ENCODE peak calls at places on chromosomes 16 and 17, in five cellular contexts. One of them, this sample, is unnamed.

GRCh38 chr17:30290696-30291570 is 811 bp downstream of the BLMH start:
- DNase-seq in HEK293T: peak
- DNase-seq in H1: no peak
- DNase-seq in HepG2: peak
- DNase-seq in GM12878: no peak
- DNase-seq in this sample: peak

GRCh38 chr17:6627019-6627418 is 13.5 kb downstream of the KIAA0753 start:
- DNase-seq in HEK293T: no peak
- DNase-seq in H1: no peak
- DNase-seq in HepG2: no peak
- DNase-seq in GM12878: no peak
- DNase-seq in this sample: no peak

GRCh38 chr16:85963746-85964370 is 64.9 kb downstream of the IRF8 start:
- DNase-seq in HEK293T: no peak
- DNase-seq in H1: no peak
- DNase-seq in HepG2: no peak
- DNase-seq in GM12878: no peak
- DNase-seq in this sample: no peak

GRCh38 chr16:4750896-4751295 is 16.1 kb downstream of the ZNF500 start:
- DNase-seq in HEK293T: no peak
- DNase-seq in H1: no peak
- DNase-seq in HepG2: no peak
- DNase-seq in GM12878: no peak
- DNase-seq in this sample: no peak

GRCh38 chr17:49842846-49843245 is 5.0 kb downstream of the TAC4 start:
- DNase-seq in HEK293T: no peak
- DNase-seq in H1: no peak
- DNase-seq in HepG2: no peak
- DNase-seq in GM12878: no peak
- DNase-seq in this sample: no peak

GRCh38 chr17:43720311-43721060 is 38.1 kb downstream of the SOST start:
- DNase-seq in HEK293T: no peak
- DNase-seq in H1: no peak
- DNase-seq in HepG2: peak
- DNase-seq in GM12878: no peak
- DNase-seq in this sample: peak

GRCh38 chr17:21363776-21364642 is 12.1 kb upstream of the KCNJ12 start:
- DNase-seq in HEK293T: no peak
- DNase-seq in H1: no peak
- DNase-seq in HepG2: no peak
- DNase-seq in GM12878: no peak
- DNase-seq in this sample: no peak

GRCh38 chr16:11791144-11791828 is 5.8 kb downstream of the ZC3H7A start:
- DNase-seq in HEK293T: no peak
- DNase-seq in H1: no peak
- DNase-seq in HepG2: peak
- DNase-seq in GM12878: no peak
- DNase-seq in this sample: no peak

GRCh38 chr17:82243648-82244412 is 15.0 kb downstream of the SLC16A3 start:
- DNase-seq in HEK293T: no peak
- DNase-seq in H1: no peak
- DNase-seq in HepG2: no peak
- DNase-seq in GM12878: no peak
- DNase-seq in this sample: no peak

GRCh38 chr17:918102-918740 is 61.4 kb downstream of the NXN start:
- DNase-seq in HEK293T: no peak
- DNase-seq in H1: no peak
- DNase-seq in HepG2: no peak
- DNase-seq in GM12878: no peak
- DNase-seq in this sample: no peak

GRCh38 chr16:86038923-86039310 is 140.0 kb downstream of the IRF8 start:
- DNase-seq in HEK293T: no peak
- DNase-seq in H1: no peak
- DNase-seq in HepG2: no peak
- DNase-seq in GM12878: no peak
- DNase-seq in this sample: no peak

GRCh38 chr16:49027420-49027819 is 254.2 kb downstream of the CBLN1 start:
- DNase-seq in HEK293T: no peak
- DNase-seq in H1: no peak
- DNase-seq in HepG2: no peak
- DNase-seq in GM12878: no peak
- DNase-seq in this sample: no peak

GRCh38 chr16:81873843-81874752 is 95.0 kb downstream of the PLCG2 start:
- DNase-seq in HEK293T: peak
- DNase-seq in H1: no peak
- DNase-seq in HepG2: peak
- DNase-seq in GM12878: no peak
- DNase-seq in this sample: no peak

GRCh38 chr17:28261219-28261618 is 57.8 kb upstream of the TMEM97 start:
- DNase-seq in HEK293T: no peak
- DNase-seq in H1: no peak
- DNase-seq in HepG2: no peak
- DNase-seq in GM12878: no peak
- DNase-seq in this sample: no peak

GRCh38 chr16:27766166-27766925 is 216.4 kb downstream of the KATNIP start:
- DNase-seq in HEK293T: no peak
- DNase-seq in H1: no peak
- DNase-seq in HepG2: no peak
- DNase-seq in GM12878: no peak
- DNase-seq in this sample: no peak

GRCh38 chr16:22213236-22213635 is 7.2 kb downstream of the EEF2K start:
- DNase-seq in HEK293T: no peak
- DNase-seq in H1: no peak
- DNase-seq in HepG2: no peak
- DNase-seq in GM12878: no peak
- DNase-seq in this sample: no peak

GRCh38 chr17:27577124-27577761 is 53.7 kb upstream of the LGALS9 start:
- DNase-seq in HEK293T: no peak
- DNase-seq in H1: no peak
- DNase-seq in HepG2: no peak
- DNase-seq in GM12878: no peak
- DNase-seq in this sample: no peak

GRCh38 chr16:62038646-62039045 is 2.4 kb upstream of the CDH8 start:
- DNase-seq in HEK293T: no peak
- DNase-seq in H1: no peak
- DNase-seq in HepG2: no peak
- DNase-seq in GM12878: no peak
- DNase-seq in this sample: no peak

GRCh38 chr16:62038225-62038624 is 2.0 kb upstream of the CDH8 start:
- DNase-seq in HEK293T: no peak
- DNase-seq in H1: no peak
- DNase-seq in HepG2: no peak
- DNase-seq in GM12878: no peak
- DNase-seq in this sample: no peak

GRCh38 chr16:62036807-62037135 is 533 bp upstream of the CDH8 start:
- DNase-seq in HEK293T: no peak
- DNase-seq in H1: no peak
- DNase-seq in HepG2: no peak
- DNase-seq in GM12878: no peak
- DNase-seq in this sample: no peak

GRCh38 chr16:62036101-62036806 is at the start of gene CDH8:
- DNase-seq in HEK293T: no peak
- DNase-seq in H1: no peak
- DNase-seq in HepG2: no peak
- DNase-seq in GM12878: no peak
- DNase-seq in this sample: peak

DNA sequence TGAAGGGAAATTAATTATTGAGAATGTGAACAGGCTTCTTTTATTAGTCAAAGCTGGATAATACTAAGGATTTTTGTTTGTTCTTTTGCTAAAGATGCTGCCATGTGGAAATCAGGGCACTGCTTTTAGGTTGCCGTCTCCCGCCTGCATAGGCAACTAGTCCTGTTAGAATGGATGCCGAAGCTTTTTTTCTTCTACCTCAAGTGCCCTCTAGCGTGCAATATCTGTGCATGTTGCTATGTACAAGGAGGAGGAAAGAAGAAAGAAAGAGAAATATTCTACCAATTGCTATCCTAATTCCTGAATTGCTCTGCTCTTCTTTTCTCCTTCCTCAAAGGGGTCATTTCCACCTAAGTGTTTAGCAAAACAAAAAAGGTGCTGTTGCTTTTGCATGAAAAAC is 5.2 kb upstream of the CDH8 start:
- DNase-seq in HEK293T: peak
- DNase-seq in H1: no peak
- DNase-seq in HepG2: peak
- DNase-seq in GM12878: no peak
- DNase-seq in this sample: no peak
- TF ChIP-seq SUZ12 in HEK293T: no peak
- TF ChIP-seq SUZ12 in H1: no peak
- TF ChIP-seq SUZ12 in HepG2: no peak
- TF ChIP-seq SUZ12 in GM12878: no peak
- TF ChIP-seq SUZ12 in this sample: no peak

GRCh38 chr16:10391339-10391738 is 5.5 kb downstream of the ATF7IP2 start:
- DNase-seq in HEK293T: no peak
- DNase-seq in H1: no peak
- DNase-seq in HepG2: no peak
- DNase-seq in GM12878: no peak
- DNase-seq in this sample: no peak
- TF ChIP-seq SUZ12 in HEK293T: no peak
- TF ChIP-seq SUZ12 in H1: no peak
- TF ChIP-seq SUZ12 in HepG2: no peak
- TF ChIP-seq SUZ12 in GM12878: no peak
- TF ChIP-seq SUZ12 in this sample: no peak

GRCh38 chr17:16415031-16415924 is at the start of gene TRPV2:
- DNase-seq in HEK293T: peak
- DNase-seq in H1: no peak
- DNase-seq in HepG2: peak
- DNase-seq in GM12878: peak
- DNase-seq in this sample: no peak
- TF ChIP-seq SUZ12 in HEK293T: no peak
- TF ChIP-seq SUZ12 in H1: no peak
- TF ChIP-seq SUZ12 in HepG2: no peak
- TF ChIP-seq SUZ12 in GM12878: no peak
- TF ChIP-seq SUZ12 in this sample: no peak

DNA sequence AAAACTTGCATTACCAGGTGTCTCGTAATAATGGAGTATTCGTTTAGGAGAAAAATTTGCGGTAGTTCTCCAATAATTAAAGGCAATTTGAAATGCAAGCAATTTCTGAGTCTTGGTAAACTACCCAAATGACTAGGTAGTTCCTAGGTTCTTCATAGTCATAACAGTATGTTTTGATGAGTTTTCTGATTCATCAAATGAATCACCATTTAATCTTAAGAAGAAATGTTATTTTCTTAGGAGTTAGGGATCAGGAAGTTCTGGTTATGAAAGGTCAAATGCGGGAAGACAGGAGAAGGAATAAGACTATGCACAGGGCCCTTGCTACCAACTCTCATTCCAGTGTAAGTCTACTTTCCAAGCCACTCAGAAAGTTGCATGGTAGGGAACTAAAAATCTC is 221.5 kb upstream of the SOX9 start:
- DNase-seq in HEK293T: no peak
- DNase-seq in H1: no peak
- DNase-seq in HepG2: no peak
- DNase-seq in GM12878: no peak
- DNase-seq in this sample: no peak
- TF ChIP-seq SUZ12 in HEK293T: no peak
- TF ChIP-seq SUZ12 in H1: no peak
- TF ChIP-seq SUZ12 in HepG2: no peak
- TF ChIP-seq SUZ12 in GM12878: no peak
- TF ChIP-seq SUZ12 in this sample: no peak

GRCh38 chr17:18002171-18002570 is 29.5 kb downstream of the DRC3 start:
- DNase-seq in HEK293T: no peak
- DNase-seq in H1: no peak
- DNase-seq in HepG2: no peak
- DNase-seq in GM12878: no peak
- DNase-seq in this sample: no peak

GRCh38 chr17:18006495-18007239 is 32.3 kb downstream of the ATPAF2 start:
- DNase-seq in HEK293T: no peak
- DNase-seq in H1: no peak
- DNase-seq in HepG2: no peak
- DNase-seq in GM12878: no peak
- DNase-seq in this sample: no peak

GRCh38 chr17:18005496-18005895 is 32.8 kb downstream of the DRC3 start:
- DNase-seq in HEK293T: no peak
- DNase-seq in H1: no peak
- DNase-seq in HepG2: no peak
- DNase-seq in GM12878: no peak
- DNase-seq in this sample: no peak

GRCh38 chr17:18004901-18005305 is 32.2 kb downstream of the DRC3 start:
- DNase-seq in HEK293T: peak
- DNase-seq in H1: no peak
- DNase-seq in HepG2: no peak
- DNase-seq in GM12878: no peak
- DNase-seq in this sample: no peak

DNA sequence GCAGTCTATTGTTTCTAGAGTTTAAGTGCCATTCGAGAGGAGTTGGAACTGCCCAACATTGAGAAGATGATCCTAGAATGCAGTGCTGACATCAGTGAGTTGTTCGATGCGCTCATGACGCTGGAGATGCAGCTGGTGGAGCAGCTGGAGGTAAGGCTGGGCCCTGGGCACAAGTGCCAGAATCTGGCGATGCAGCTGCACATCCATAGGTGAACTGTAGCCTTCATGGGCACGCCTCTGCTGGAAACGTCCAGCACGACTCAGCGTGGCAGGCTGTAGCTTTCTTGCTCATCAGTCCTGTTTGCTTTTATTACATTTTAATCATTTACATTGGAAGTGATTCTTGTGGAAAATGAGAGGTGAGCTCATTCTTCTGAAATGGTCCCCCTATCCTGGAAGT is 31.7 kb downstream of the DRC3 start:
- DNase-seq in HEK293T: no peak
- DNase-seq in H1: no peak
- DNase-seq in HepG2: no peak
- DNase-seq in GM12878: no peak
- DNase-seq in this sample: no peak
- TF ChIP-seq SUZ12 in HEK293T: no peak
- TF ChIP-seq SUZ12 in H1: no peak
- TF ChIP-seq SUZ12 in HepG2: no peak
- TF ChIP-seq SUZ12 in GM12878: no peak
- TF ChIP-seq SUZ12 in this sample: no peak

GRCh38 chr16:57743458-57743857 is 7.9 kb downstream of the KATNB1 start:
- DNase-seq in HEK293T: no peak
- DNase-seq in H1: no peak
- DNase-seq in HepG2: no peak
- DNase-seq in GM12878: no peak
- DNase-seq in this sample: no peak
- TF ChIP-seq SUZ12 in HEK293T: no peak
- TF ChIP-seq SUZ12 in H1: no peak
- TF ChIP-seq SUZ12 in HepG2: no peak
- TF ChIP-seq SUZ12 in GM12878: no peak
- TF ChIP-seq SUZ12 in this sample: no peak

GRCh38 chr16:89537549-89537925 is 22.9 kb upstream of the RPL13 start:
- DNase-seq in HEK293T: no peak
- DNase-seq in H1: no peak
- DNase-seq in HepG2: no peak
- DNase-seq in GM12878: no peak
- DNase-seq in this sample: no peak
- TF ChIP-seq SUZ12 in HEK293T: no peak
- TF ChIP-seq SUZ12 in H1: no peak
- TF ChIP-seq SUZ12 in HepG2: no peak
- TF ChIP-seq SUZ12 in GM12878: no peak
- TF ChIP-seq SUZ12 in this sample: no peak